ENCODE peak calls at places on chromosome 4, in ten cellular contexts. A is Panc1; U is endodermal cell; S is choroid plexus epithelial cell; N is GM20000; I is NCI-H1417; M is NCI-H69; L is NCI-H460; E is endothelial cell; B is natural killer cell treated with Interleukin-12 subunit alpha and Interleukin-12 subunit beta and Interleukin-15 and Interleukin-18, amount 100 ng/mL, for 72 hours. P is an unnamed sample.
A peak's percentile ranks its signal among the peaks of the same experiment; 100 is the strongest.

GRCh38 chr4:147160908-147161513 is 215.3 kb upstream of the TTC29 start:
- DNase-seq in B (no peak), N (peak; percentile 76), S (peak; percentile 84), A (peak; percentile 20), L (peak; percentile 18), I (peak; percentile 2), U (peak; percentile 65), E (peak; percentile 25), M (peak; percentile 28), P (peak; percentile 58)

GRCh38 chr4:181418491-181418890 is 824.7 kb upstream of the TENM3 start:
- DNase-seq in E (no peak), A (no peak), M (peak; percentile 88), B (no peak), L (no peak), N (no peak), I (peak; percentile 76), S (no peak), U (no peak), P (no peak)

GRCh38 chr4:119048446-119048845 is 87.2 kb upstream of the MYOZ2 start:
- DNase-seq in I (no peak), B (no peak), A (no peak), L (no peak), S (no peak), N (no peak), U (no peak), E (no peak), M (no peak), P (no peak)

GRCh38 chr4:113969935-113970334 is 9.5 kb downstream of the ARSJ start:
- DNase-seq in N (no peak), I (no peak), B (no peak), M (no peak), E (no peak), L (no peak), A (no peak), S (no peak), U (no peak), P (no peak)

GRCh38 chr4:37219251-37219650 is 25.3 kb upstream of the NWD2 start:
- DNase-seq in M (peak; percentile 77), A (no peak), I (no peak), U (no peak), B (no peak), L (no peak), N (no peak), E (no peak), S (no peak), P (no peak)

GRCh38 chr4:53943345-53944085 is 120.9 kb downstream of the CHIC2 start:
- DNase-seq in L (no peak), U (no peak), M (peak; percentile 82), N (no peak), A (peak; percentile 53), I (no peak), E (no peak), B (no peak), S (peak; percentile 63), P (no peak)

GRCh38 chr4:89587364-89587763 is 249.6 kb downstream of the SNCA start:
- DNase-seq in N (no peak), I (no peak), M (no peak), A (no peak), U (no peak), L (no peak), B (no peak), E (no peak), S (no peak), P (no peak)

GRCh38 chr4:4461850-4462249 is 74.9 kb downstream of the NSG1 start:
- DNase-seq in U (no peak), I (peak; percentile 66), M (no peak), S (no peak), A (no peak), N (no peak), B (no peak), L (no peak), E (no peak), P (peak; percentile 55)

GRCh38 chr4:2689825-2690700 is 66.1 kb downstream of the TNIP2 start:
- DNase-seq in E (no peak), U (no peak), I (no peak), M (no peak), A (no peak), L (no peak), N (peak; percentile 34), B (peak; percentile 84), S (no peak), P (no peak)

GRCh38 chr4:30103455-30103854 is 616.7 kb upstream of the PCDH7 start:
- DNase-seq in A (no peak), L (no peak), S (peak; percentile 1), M (no peak), B (no peak), I (no peak), U (no peak), E (no peak), N (no peak), P (no peak)

GRCh38 chr4:126106658-126107057 is 791.9 kb downstream of the FAT4 start:
- DNase-seq in S (peak; percentile 18), A (no peak), B (no peak), L (peak; percentile 1), E (no peak), M (peak; percentile 5), I (no peak), N (no peak), U (peak; percentile 61), P (peak; percentile 5)

GRCh38 chr4:165592386-165592785 is 213.6 kb downstream of the CPE start:
- DNase-seq in A (no peak), M (no peak), N (no peak), E (no peak), U (no peak), B (no peak), S (peak; percentile 18), I (no peak), L (no peak), P (no peak)

GRCh38 chr4:76683154-76683553 is 214.8 kb downstream of the SOWAHB start:
- DNase-seq in I (no peak), U (no peak), A (no peak), L (no peak), S (no peak), N (no peak), E (no peak), M (no peak), B (no peak), P (no peak)

GRCh38 chr4:80125252-80126177 is 52.5 kb upstream of the ANTXR2 start:
- DNase-seq in E (peak; percentile 6), B (no peak), A (no peak), N (peak; percentile 4), U (peak; percentile 52), M (peak; percentile 18), I (no peak), L (no peak), S (peak; percentile 66), P (no peak)

GRCh38 chr4:56321246-56321645 is 66.0 kb downstream of the AASDH start:
- DNase-seq in A (no peak), I (no peak), L (no peak), U (no peak), M (no peak), E (no peak), B (no peak), N (no peak), S (peak; percentile 21), P (no peak)

GRCh38 chr4:124018383-124019317 is 622.1 kb downstream of the SPRY1 start:
- DNase-seq in I (no peak), M (peak; percentile 57), E (no peak), A (no peak), L (no peak), U (peak; percentile 42), B (no peak), N (peak; percentile 56), S (peak; percentile 73), P (peak; percentile 88)

GRCh38 chr4:156475322-156475721 is 496.3 kb downstream of the PDGFC start:
- DNase-seq in U (no peak), I (no peak), B (no peak), S (peak; percentile 89), A (peak; percentile 41), N (peak; percentile 6), M (peak; percentile 1), E (peak; percentile 5), L (peak; percentile 24), P (no peak)

GRCh38 chr4:111323916-111324315 is 701.0 kb upstream of the PITX2 start:
- DNase-seq in B (no peak), L (no peak), E (no peak), S (peak; percentile 24), A (no peak), U (no peak), I (no peak), M (no peak), N (no peak), P (no peak)

GRCh38 chr4:80608285-80608980 is 272.9 kb downstream of the CFAP299 start:
- DNase-seq in A (no peak), L (no peak), I (no peak), S (no peak), E (no peak), M (no peak), B (no peak), U (no peak), N (no peak), P (no peak)

GRCh38 chr4:17082186-17082585 is 183.7 kb upstream of the LDB2 start:
- DNase-seq in L (no peak), A (no peak), E (no peak), I (no peak), S (peak; percentile 38), M (no peak), B (no peak), N (no peak), U (no peak), P (no peak)

GRCh38 chr4:184441461-184442392 is 32.6 kb downstream of the IRF2 start:
- DNase-seq in B (no peak), A (no peak), L (no peak), U (peak; percentile 80), N (no peak), I (no peak), M (no peak), E (peak; percentile 28), S (no peak), P (no peak)

GRCh38 chr4:84804126-84804525 is 162.4 kb downstream of the WDFY3 start:
- DNase-seq in I (no peak), L (no peak), N (no peak), U (no peak), M (no peak), S (peak; percentile 23), B (no peak), A (no peak), E (no peak), P (no peak)

GRCh38 chr4:84503495-84504437 is 4.7 kb upstream of the NKX6-1 start:
- DNase-seq in E (peak; percentile 59), N (peak; percentile 72), M (peak; percentile 61), I (peak; percentile 90), U (peak; percentile 70), L (peak; percentile 65), B (no peak), A (peak; percentile 30), S (peak; percentile 88), P (peak; percentile 73)

GRCh38 chr4:174040287-174040686 is 243.2 kb downstream of the FBXO8 start:
- DNase-seq in A (no peak), N (no peak), L (no peak), B (no peak), S (no peak), U (no peak), E (no peak), I (no peak), M (peak; percentile 63), P (no peak)

GRCh38 chr4:87092389-87093141 is 127.9 kb downstream of the KLHL8 start:
- DNase-seq in S (peak; percentile 92), B (no peak), L (no peak), U (no peak), M (peak; percentile 85), I (peak; percentile 90), N (peak; percentile 22), E (no peak), A (no peak), P (no peak)

GRCh38 chr4:145075742-145076472 is 22.1 kb downstream of the ANAPC10 start:
- DNase-seq in N (no peak), M (no peak), S (no peak), U (no peak), A (no peak), L (no peak), I (no peak), E (no peak), B (no peak), P (no peak)

GRCh38 chr4:107131295-107131694 is 95.2 kb upstream of the DKK2 start:
- DNase-seq in E (no peak), M (no peak), I (no peak), L (no peak), N (no peak), B (no peak), S (peak; percentile 63), A (no peak), U (no peak), P (no peak)

GRCh38 chr4:37317104-37317643 is 72.6 kb downstream of the NWD2 start:
- DNase-seq in N (no peak), M (no peak), L (no peak), B (no peak), S (no peak), E (no peak), I (no peak), U (peak; percentile 56), A (no peak), P (peak; percentile 19)